ENCODE peak calls at places on chromosome 10, in six cellular contexts. X is HCT116, U is hepatocyte, D is GM23338, I is PC-9, L is SK-N-SH. F is an unnamed sample. For H3K79me2 and H4K20me1, the result is how much of the 10 kb centered on the place peaks cover.

GRCh38 chr10:62099299-62099698 is 169.3 kb downstream of the RTKN2 start:
- DNase-seq in X (no peak), U (no peak), D (no peak), I (peak), L (no peak), F (no peak)

GRCh38 chr10:96588601-96589419 is 2.0 kb upstream of the TM9SF3 start:
- DNase-seq in X (no peak), U (no peak), D (no peak), I (peak), L (no peak), F (no peak)

GRCh38 chr10:102313221-102313896 is 68.0 kb downstream of the GBF1 start:
- DNase-seq in X (no peak), U (no peak), D (no peak), I (no peak), L (no peak), F (no peak)

GRCh38 chr10:48215148-48215982 is 59.1 kb downstream of the FRMPD2 start:
- DNase-seq in X (peak), U (peak), D (peak), I (peak), L (peak), F (peak)

GRCh38 chr10:128147669-128148068 is 21.4 kb upstream of the MKI67 start:
- DNase-seq in X (no peak), U (no peak), D (no peak), I (no peak), L (no peak), F (peak)

GRCh38 chr10:1652151-1652550 is 85.2 kb downstream of the ADARB2 start:
- DNase-seq in X (no peak), U (no peak), D (no peak), I (no peak), L (peak), F (no peak)

GRCh38 chr10:127043312-127043711 is 138.1 kb downstream of the DOCK1 start:
- DNase-seq in X (no peak), U (no peak), D (no peak), I (no peak), L (no peak), F (no peak)

GRCh38 chr10:126207313-126207771 is 180.9 kb downstream of the ADAM12 start:
- DNase-seq in X (no peak), U (no peak), D (no peak), I (no peak), L (no peak), F (no peak)

GRCh38 chr10:48777056-48777455 is 92.4 kb downstream of the WDFY4 start:
- DNase-seq in X (no peak), U (no peak), D (no peak), I (no peak), L (no peak), F (no peak)

GRCh38 chr10:17923728-17924127 is 28.0 kb upstream of the SLC39A12 start:
- DNase-seq in X (no peak), U (peak), D (no peak), I (peak), L (no peak), F (peak)

DNA sequence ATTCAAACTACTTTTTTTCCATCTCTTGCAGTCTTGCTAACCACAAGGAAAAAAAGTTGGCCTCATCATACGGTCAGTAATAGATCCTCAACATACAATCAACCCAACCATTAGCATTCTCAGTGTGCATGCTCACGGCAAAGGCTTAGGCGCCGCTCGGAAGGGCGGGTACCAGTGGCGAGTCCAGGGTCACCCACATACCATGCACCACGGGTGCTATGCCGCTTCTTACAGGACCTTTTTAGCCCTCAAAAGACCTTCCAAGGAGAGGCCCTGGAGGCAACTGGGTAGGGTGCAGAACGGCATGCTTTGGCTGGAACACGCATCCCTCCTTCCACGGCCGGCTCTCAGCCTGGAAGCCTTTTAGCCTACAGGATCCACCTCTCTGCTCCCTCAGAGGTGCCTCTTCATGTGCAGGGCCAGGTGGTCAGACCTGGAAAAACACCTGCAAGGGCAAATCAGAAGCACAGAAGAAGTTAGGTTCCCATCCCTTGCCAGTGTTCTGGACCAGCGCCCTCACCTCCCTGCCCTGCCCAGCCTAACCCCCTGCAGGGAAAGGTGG is 5.8 kb downstream of the KLF6 start:
- DNase-seq in X (no peak), U (no peak), D (no peak), I (no peak), L (no peak), F (no peak)
- H3K79me2 ChIP-seq in X (half or more), U (half or more), D (half or more), I (half or more), L (half or more), F (half or more)

GRCh38 chr10:110876788-110877187 is 5.1 kb downstream of the PDCD4 start:
- DNase-seq in X (no peak), U (no peak), D (no peak), I (no peak), L (no peak), F (no peak)
- H3K27ac ChIP-seq in X (no peak), U (no peak), D (no peak), I (no peak), L (no peak), F (no peak)

DNA sequence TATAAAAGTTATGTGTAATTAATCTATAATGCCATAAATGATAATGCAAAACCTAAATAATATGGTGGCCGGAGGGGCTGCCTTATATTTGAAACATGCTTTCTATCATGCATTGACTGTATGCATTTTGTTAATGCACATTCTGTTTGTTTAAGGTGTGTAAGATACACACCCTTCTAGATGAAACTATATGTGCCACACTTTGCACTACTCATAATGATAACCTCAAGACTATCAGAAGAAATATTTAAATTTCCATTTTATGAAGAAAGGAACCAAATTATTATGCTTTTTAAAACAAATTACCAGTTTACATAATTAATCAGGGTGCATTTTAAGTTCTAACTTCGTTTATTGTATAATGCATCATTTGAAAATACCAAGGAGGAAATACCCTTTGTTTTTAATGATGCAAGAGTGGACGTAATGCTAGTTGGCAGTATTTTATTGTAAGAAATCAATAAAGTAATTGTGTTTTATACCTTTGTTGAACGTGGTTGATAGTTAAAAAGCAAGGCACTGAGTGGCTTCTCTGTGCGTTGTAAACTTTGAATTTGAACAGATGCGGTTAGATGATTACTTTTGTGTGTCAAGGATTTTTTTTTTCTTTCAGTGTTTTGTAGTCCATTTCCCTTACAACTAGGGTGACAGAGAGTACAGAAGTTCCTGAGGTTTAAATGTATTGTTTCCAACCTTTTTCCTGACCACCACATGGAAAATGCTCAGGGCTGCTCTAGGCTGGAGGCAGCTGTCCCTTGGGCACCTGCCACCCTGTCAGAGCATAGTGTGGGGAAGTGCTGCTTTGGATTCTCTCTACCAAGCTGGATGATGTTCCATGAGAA is 21.6 kb downstream of the NRBF2 start:
- DNase-seq in X (no peak), U (no peak), D (no peak), I (no peak), L (no peak), F (no peak)
- H4K20me1 ChIP-seq in X (under half), U (under half), D (under half), I (under half), L (under half), F (under half)

GRCh38 chr10:124705817-124706461 is 38.2 kb downstream of the FAM53B start:
- DNase-seq in X (no peak), U (no peak), D (no peak), I (no peak), L (no peak), F (no peak)
- H3K79me2 ChIP-seq in X (under half), U (half or more), D (under half), I (under half), L (under half), F (under half)

GRCh38 chr10:59047957-59048618 is 128.4 kb upstream of the PHYHIPL start:
- DNase-seq in X (no peak), U (no peak), D (no peak), I (no peak), L (no peak), F (no peak)

DNA sequence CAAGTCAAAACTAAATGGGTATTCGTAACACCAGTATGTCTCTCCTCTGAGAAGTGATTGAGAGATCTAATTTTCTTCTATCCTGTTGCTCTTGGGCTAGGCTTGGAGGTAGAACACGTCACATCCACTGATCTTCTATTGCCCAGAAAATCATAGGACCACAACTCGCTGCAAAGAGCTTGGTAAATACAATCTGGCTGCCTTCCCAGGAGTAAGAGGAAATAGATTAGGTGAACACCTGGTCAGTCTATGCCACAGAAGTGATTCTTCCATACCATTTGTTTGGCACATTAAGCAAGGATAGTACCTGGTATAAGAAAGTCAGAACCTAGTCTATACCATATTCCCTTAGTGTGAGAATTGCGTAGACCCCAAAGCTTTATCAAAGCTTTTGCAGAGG is 129.3 kb upstream of the PHYHIPL start:
- DNase-seq in X (no peak), U (no peak), D (no peak), I (no peak), L (no peak), F (peak)
- H3K27ac ChIP-seq in X (no peak), U (no peak), D (no peak), I (no peak), L (no peak), F (no peak)

F was measured in PC-3.